ENCODE peak calls at places on chromosome 11, in ten cellular contexts. I, W, S, M, P, R, K, T, B and G are unnamed samples.

GRCh38 chr11:43747130-43747802 is 66.7 kb downstream of the HSD17B12 start:
- DNase-seq in M (no peak), P (no peak), S (no peak), T (no peak), K (no peak), R (no peak), I (no peak), B (peak), W (no peak), G (no peak)

GRCh38 chr11:12019337-12019736 is 10.9 kb upstream of the DKK3 start:
- DNase-seq in I (no peak), P (peak), S (no peak), M (no peak), T (no peak), R (peak), B (peak), W (no peak), K (no peak), G (peak)

GRCh38 chr11:108965602-108966001 is 300.7 kb downstream of the DDX10 start:
- DNase-seq in I (no peak), W (no peak), B (no peak), S (no peak), M (no peak), P (no peak), R (no peak), T (no peak), K (peak), G (no peak)

GRCh38 chr11:117019871-117020270 is 78.4 kb downstream of the SIK3 start:
- DNase-seq in K (no peak), R (no peak), I (no peak), W (no peak), B (peak), M (no peak), T (no peak), P (no peak), S (no peak), G (no peak)

GRCh38 chr11:15805726-15806125 is 550.6 kb downstream of the SOX6 start:
- DNase-seq in B (no peak), S (no peak), M (no peak), P (no peak), T (no peak), R (no peak), I (no peak), W (no peak), K (no peak), G (no peak)

GRCh38 chr11:97574976-97575665 is 1185.3 kb downstream of the JRKL start:
- DNase-seq in K (no peak), M (no peak), I (no peak), P (no peak), S (no peak), B (no peak), W (no peak), T (no peak), R (no peak), G (no peak)

GRCh38 chr11:73999581-74000306 is 9.1 kb downstream of the UCP3 start:
- DNase-seq in I (no peak), B (no peak), P (no peak), S (no peak), W (no peak), R (no peak), M (no peak), K (no peak), T (no peak), G (no peak)

GRCh38 chr11:70418130-70418529 is 19.8 kb downstream of the CTTN start:
- DNase-seq in W (no peak), B (no peak), I (no peak), S (no peak), K (no peak), M (no peak), P (no peak), R (no peak), T (no peak), G (no peak)

GRCh38 chr11:117020873-117021564 is 77.2 kb downstream of the SIK3 start:
- DNase-seq in S (no peak), W (peak), M (no peak), K (no peak), T (no peak), P (no peak), I (no peak), R (no peak), B (peak), G (no peak)

GRCh38 chr11:118002010-118002540 is 15.9 kb downstream of the IL10RA start:
- DNase-seq in T (no peak), M (no peak), S (no peak), P (no peak), B (no peak), I (no peak), W (no peak), K (no peak), R (no peak), G (no peak)

GRCh38 chr11:30775123-30775522 is 189.0 kb upstream of the MPPED2 start:
- DNase-seq in T (no peak), P (no peak), M (no peak), R (no peak), B (no peak), S (no peak), K (no peak), W (no peak), I (no peak), G (no peak)

DNA sequence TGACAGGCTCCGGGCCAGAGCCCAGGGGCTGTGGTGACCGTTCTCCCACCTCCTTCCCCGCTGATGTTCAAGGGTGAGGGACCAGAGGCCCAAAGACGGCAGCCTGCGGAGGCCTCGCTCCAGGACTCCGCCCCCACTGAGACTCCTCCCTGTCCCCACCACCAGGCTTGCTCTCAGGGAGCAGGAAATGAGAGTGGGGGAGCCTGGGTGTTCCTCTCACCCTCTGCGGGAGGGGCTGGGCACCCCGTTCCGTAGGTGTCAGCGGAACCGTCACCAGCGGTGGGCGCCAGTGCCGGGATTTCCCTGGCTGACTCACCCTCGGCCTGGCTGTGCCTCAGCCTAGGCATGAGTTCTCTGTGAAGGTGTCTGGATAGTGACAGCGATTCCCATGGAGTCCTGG is 15.7 kb downstream of the DAGLA start:
- DNase-seq in I (peak), S (no peak), B (no peak), K (peak), P (peak), T (peak), M (peak), R (peak), W (no peak), G (no peak)
- TF ChIP-seq CTCF in I (no peak), S (no peak), B (peak), K (peak), P (peak), T (peak), M (no peak), R (no peak), W (no peak), G (no peak)

DNA sequence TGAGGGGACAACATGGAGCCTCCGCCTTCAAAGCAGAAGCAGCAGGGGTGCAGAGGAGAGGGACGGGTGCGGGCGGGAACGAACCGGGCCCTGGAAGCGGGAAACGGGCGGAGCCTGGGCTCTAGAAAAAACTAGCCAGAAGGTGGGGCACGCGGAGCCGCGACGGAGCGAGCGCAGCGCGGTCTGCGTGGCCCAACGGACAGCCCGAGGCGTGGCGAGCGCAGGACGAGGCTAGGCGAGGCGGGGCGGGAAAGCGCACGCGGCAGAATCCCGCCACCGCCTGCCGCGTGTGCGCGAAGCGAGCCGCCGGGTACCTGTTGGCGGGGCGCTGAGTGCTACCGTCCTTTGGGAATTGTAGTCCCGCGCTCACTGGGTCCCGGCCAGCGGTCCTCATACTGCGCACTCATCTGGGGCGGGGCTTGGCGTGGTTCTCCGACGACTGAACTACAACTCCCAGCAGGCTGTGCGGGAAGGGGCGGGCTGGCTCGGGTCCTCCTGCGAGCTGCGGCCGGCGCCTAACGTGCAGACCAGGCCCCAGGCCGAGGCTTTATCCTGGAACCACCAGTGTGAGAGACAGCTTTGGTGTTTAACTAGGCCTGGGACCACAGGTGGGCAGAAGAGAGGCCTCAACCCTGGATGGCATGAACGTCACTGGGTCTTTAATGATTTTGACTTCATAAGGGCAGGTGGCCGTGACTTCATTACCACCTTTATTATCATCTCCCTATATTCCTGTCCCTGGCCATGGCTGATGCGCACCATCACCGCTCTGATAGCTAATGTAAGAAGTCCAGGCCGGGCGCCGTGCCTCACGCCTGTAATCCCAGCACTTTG is at the start of gene ATL3:
- DNase-seq in T (peak), R (peak), W (peak), B (no peak), S (peak), I (peak), M (peak), P (peak), K (peak), G (peak)
- TF ChIP-seq CTCF in T (peak), R (no peak), W (no peak), B (no peak), S (no peak), I (peak), M (no peak), P (peak), K (peak), G (no peak)

GRCh38 chr11:34816698-34817213 is 99.4 kb downstream of the APIP start:
- DNase-seq in T (no peak), W (no peak), M (no peak), B (no peak), P (no peak), R (no peak), I (no peak), S (no peak), K (no peak), G (no peak)

GRCh38 chr11:34824425-34824824 is 91.8 kb downstream of the APIP start:
- DNase-seq in S (no peak), W (no peak), I (no peak), R (no peak), P (no peak), T (no peak), K (no peak), B (no peak), M (no peak), G (no peak)

GRCh38 chr11:34823639-34824038 is 92.5 kb downstream of the APIP start:
- DNase-seq in P (no peak), R (no peak), T (no peak), B (no peak), W (no peak), I (no peak), K (no peak), M (no peak), S (no peak), G (no peak)

GRCh38 chr11:34823197-34823596 is 93.0 kb downstream of the APIP start:
- DNase-seq in S (no peak), I (no peak), R (no peak), B (no peak), M (no peak), P (no peak), K (no peak), T (no peak), W (no peak), G (no peak)

GRCh38 chr11:34819740-34820482 is 96.3 kb downstream of the APIP start:
- DNase-seq in M (no peak), R (no peak), W (no peak), S (no peak), B (no peak), P (no peak), I (no peak), T (no peak), K (no peak), G (no peak)
- TF ChIP-seq CTCF in M (no peak), R (no peak), W (no peak), S (no peak), B (no peak), P (no peak), I (no peak), T (no peak), K (no peak), G (no peak)

DNA sequence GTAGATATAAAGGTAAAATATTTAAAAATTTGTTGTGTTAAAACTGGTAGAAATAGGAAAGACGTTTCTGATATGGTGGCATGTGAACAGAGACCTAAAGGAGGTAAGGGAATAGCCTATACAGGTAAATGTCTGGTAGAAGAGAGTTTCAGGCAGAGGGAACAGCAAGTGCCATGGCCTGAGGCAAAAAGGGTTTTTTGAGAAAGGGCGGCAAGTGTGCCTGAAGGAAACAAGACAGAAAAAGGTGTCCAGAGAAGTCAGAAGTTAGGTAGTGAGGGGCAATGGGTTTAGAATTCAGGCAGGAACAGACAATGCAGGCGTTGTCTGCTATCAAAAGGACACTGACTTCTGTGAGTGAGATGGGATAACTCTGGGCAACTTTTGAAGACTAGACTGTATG is 339.7 kb downstream of the DYNC2H1 start:
- DNase-seq in I (no peak), S (no peak), W (no peak), P (no peak), R (no peak), B (no peak), K (no peak), T (no peak), M (no peak), G (no peak)
- TF ChIP-seq CTCF in I (no peak), S (no peak), W (no peak), P (no peak), R (no peak), B (no peak), K (no peak), T (no peak), M (no peak), G (no peak)

DNA sequence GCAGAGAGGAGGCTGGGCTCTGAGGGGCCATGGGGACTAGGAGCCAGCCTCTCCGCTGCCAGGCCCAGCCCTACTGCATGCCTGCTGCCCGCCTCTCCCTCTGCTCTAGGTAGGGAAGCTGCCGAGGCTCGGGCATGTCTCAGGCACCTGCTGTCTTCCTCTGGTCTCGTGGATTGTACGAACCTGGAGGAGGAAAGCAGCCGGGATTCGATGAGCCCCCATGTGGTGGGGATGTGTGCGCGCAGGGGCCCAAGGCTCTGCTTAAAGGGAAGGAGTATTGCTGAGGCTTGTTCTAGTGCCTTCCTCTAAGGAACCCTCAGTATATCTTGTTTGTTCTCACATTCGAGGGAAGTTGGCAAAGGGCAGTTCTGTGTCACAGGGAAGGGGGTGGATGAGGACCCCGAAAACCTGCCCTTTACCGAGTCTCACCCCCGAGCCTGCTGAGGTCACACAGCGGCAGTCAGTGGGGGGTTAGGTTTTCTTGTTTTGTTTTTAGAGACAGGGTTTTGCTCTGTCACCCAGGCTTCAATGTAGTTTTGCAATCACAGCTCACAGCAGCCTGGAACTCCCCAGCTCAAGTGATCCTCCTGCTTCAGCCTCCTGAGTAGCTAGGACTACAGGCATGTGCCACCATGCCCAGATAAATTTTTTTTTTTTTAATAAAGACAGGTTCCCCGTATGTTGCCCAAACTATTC is 21.3 kb downstream of the DAGLA start:
- DNase-seq in W (no peak), B (peak), S (peak), P (peak), R (peak), K (no peak), T (no peak), M (peak), I (no peak), G (peak)
- TF ChIP-seq CTCF in W (peak), B (peak), S (peak), P (peak), R (peak), K (peak), T (peak), M (peak), I (peak), G (peak)